ENCODE peak calls at places on chromosomes 16 and 17, in four cellular contexts. R is thoracic aorta, I is heart left ventricle, X is adipocyte. E is an unnamed sample.

GRCh38 chr17:39225974-39226683 is 384 bp upstream of the STAC2 start:
- DNase-seq in I (peak), R (peak), X (peak), E (no peak)

GRCh38 chr17:28033972-28034714 is 8.3 kb upstream of the NLK start:
- DNase-seq in X (peak), R (no peak), I (no peak), E (no peak)

GRCh38 chr17:31900877-31901276 is 631 bp downstream of the UTP6 start:
- DNase-seq in R (no peak), I (no peak), X (peak), E (peak)

GRCh38 chr17:30567231-30568116 is 90.3 kb downstream of the GOSR1 start:
- DNase-seq in R (no peak), I (no peak), X (no peak), E (no peak)

GRCh38 chr17:7656958-7657715 is 6.4 kb downstream of the ATP1B2 start:
- DNase-seq in R (no peak), I (peak), X (no peak), E (no peak)

GRCh38 chr16:11734653-11735043 is 8.0 kb downstream of the TXNDC11 start:
- DNase-seq in X (no peak), R (no peak), I (no peak), E (no peak)

GRCh38 chr17:74904687-74905409 is 11.4 kb upstream of the FADS6 start:
- DNase-seq in X (no peak), R (no peak), I (no peak), E (no peak)

GRCh38 chr17:4479982-4480751 is 18.5 kb upstream of the SPNS2 start:
- DNase-seq in X (no peak), R (no peak), I (no peak), E (no peak)

GRCh38 chr16:55668337-55669281 is 12.8 kb downstream of the SLC6A2 start:
- DNase-seq in R (no peak), X (peak), I (no peak), E (no peak)

GRCh38 chr16:30054959-30055553 is 10.5 kb upstream of the ALDOA start:
- DNase-seq in R (no peak), I (no peak), X (no peak), E (peak)

GRCh38 chr17:42413464-42414040 is 9.5 kb downstream of the CAVIN1 start:
- DNase-seq in R (no peak), X (no peak), I (no peak), E (no peak)

GRCh38 chr17:63647065-63647725 is 25.0 kb downstream of the MAP3K3 start:
- DNase-seq in I (no peak), X (peak), R (no peak), E (no peak)

GRCh38 chr17:58184308-58184985 is 8.1 kb upstream of the EPX start:
- DNase-seq in I (no peak), X (no peak), R (no peak), E (no peak)

GRCh38 chr17:17087424-17088103 is 45.3 kb downstream of the MPRIP start:
- DNase-seq in R (no peak), I (no peak), X (no peak), E (no peak)

GRCh38 chr17:64064331-64064730 is 43.9 kb upstream of the ICAM2 start:
- DNase-seq in I (no peak), X (no peak), R (no peak), E (no peak)

GRCh38 chr16:10982430-10983174 is 38.2 kb downstream of the CLEC16A start:
- DNase-seq in I (no peak), X (peak), R (no peak), E (peak)

GRCh38 chr16:47493358-47494337 is 32.5 kb downstream of the PHKB start:
- DNase-seq in R (no peak), X (no peak), I (no peak), E (peak)
- H3K4me3 ChIP-seq in R (peak), X (peak), I (peak), E (peak)

GRCh38 chr17:50206604-50207293 is 5.3 kb upstream of the COL1A1 start:
- DNase-seq in I (peak), R (no peak), X (peak), E (no peak)
- H3K4me3 ChIP-seq in I (no peak), R (peak), X (peak), E (no peak)

DNA sequence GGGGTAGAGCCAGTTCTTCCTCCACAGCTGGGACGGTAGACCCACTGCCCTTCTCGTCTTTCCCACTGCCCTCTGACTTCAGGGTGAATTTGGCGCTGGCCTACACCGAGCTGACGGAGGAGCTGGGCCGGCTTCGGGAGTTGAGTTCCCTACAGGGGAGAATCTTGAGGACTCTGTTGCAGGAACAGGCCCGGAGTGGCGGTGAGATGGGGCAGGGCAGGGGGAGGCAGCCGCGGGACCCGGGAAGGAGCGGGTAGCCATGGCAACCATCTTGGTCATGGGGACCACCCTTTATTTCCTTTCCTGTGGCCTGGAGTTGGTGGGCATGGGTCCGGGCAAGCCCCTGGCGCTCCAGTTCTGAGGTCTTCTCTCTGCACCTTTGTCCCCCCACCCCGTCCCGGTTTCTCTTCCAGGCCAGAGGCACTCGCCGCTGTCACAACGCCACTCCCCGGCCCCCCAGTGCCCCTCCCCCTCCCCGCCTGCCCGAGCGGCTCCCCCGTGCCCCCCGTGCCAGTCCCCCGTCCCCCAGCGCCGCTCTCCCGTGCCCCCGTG is 14.4 kb downstream of the TBKBP1 start:
- DNase-seq in I (no peak), R (no peak), X (no peak), E (no peak)
- H3K4me3 ChIP-seq in I (peak), R (peak), X (no peak), E (no peak)

GRCh38 chr16:68752602-68753001 is 15.5 kb downstream of the CDH1 start:
- DNase-seq in I (no peak), X (no peak), R (no peak), E (peak)

GRCh38 chr16:68750243-68750642 is 13.2 kb downstream of the CDH1 start:
- DNase-seq in X (no peak), R (no peak), I (no peak), E (no peak)

GRCh38 chr16:68754117-68754792 is 17.2 kb downstream of the CDH1 start:
- DNase-seq in R (no peak), I (no peak), X (no peak), E (no peak)

GRCh38 chr16:68749424-68749823 is 12.3 kb downstream of the CDH1 start:
- DNase-seq in I (no peak), R (no peak), X (no peak), E (peak)

GRCh38 chr16:68751160-68751559 is 14.1 kb downstream of the CDH1 start:
- DNase-seq in X (no peak), I (no peak), R (no peak), E (no peak)
- H3K4me3 ChIP-seq in X (no peak), I (no peak), R (no peak), E (no peak)

GRCh38 chr16:559411-560207 is 585 bp upstream of the PRR35 start:
- DNase-seq in I (no peak), R (no peak), X (peak), E (no peak)
- H3K4me3 ChIP-seq in I (no peak), R (no peak), X (no peak), E (no peak)

GRCh38 chr17:1754430-1755112 is 7.3 kb upstream of the SERPINF1 start:
- DNase-seq in X (no peak), R (no peak), I (no peak), E (no peak)

GRCh38 chr17:1753767-1754429 is 8.0 kb upstream of the SERPINF1 start:
- DNase-seq in I (no peak), R (no peak), X (no peak), E (no peak)

GRCh38 chr17:1746975-1747543 is 4.4 kb downstream of the SERPINF2 start:
- DNase-seq in X (no peak), I (no peak), R (no peak), E (no peak)

GRCh38 chr17:1752425-1752941 is 9.4 kb upstream of the SERPINF1 start:
- DNase-seq in X (no peak), R (no peak), I (no peak), E (no peak)

DNA sequence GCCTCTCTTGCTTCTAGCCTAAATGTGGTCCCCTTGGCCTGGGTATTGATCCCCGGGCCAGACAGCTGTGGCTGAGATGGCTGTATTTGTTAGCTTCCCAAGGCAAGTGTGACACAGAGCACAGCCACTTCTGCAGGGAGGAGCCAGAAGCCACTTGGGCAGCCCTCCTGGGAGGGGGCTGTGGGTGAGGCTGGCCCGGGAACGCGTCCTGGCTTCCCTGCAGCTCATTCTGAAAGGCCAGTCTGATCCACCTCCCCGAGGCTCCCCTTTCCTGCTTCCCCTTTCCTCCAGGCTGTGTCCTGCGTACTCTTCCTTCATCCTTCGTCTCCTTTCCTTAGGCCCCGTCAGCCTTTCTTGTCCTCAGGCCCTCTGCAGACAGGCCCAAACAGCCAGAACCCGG is 8.0 kb downstream of the SERPINF2 start:
- DNase-seq in X (no peak), R (no peak), I (no peak), E (no peak)
- H3K4me3 ChIP-seq in X (no peak), R (no peak), I (no peak), E (no peak)

GRCh38 chr17:37741334-37742113 is 3.3 kb downstream of the HNF1B start:
- DNase-seq in R (no peak), X (no peak), I (no peak), E (no peak)
- H3K4me3 ChIP-seq in R (peak), X (peak), I (peak), E (no peak)

GRCh38 chr17:19369846-19370492 is 7.4 kb upstream of the B9D1 start:
- DNase-seq in X (no peak), R (no peak), I (no peak), E (peak)
- H3K4me3 ChIP-seq in X (no peak), R (no peak), I (no peak), E (no peak)

DNA sequence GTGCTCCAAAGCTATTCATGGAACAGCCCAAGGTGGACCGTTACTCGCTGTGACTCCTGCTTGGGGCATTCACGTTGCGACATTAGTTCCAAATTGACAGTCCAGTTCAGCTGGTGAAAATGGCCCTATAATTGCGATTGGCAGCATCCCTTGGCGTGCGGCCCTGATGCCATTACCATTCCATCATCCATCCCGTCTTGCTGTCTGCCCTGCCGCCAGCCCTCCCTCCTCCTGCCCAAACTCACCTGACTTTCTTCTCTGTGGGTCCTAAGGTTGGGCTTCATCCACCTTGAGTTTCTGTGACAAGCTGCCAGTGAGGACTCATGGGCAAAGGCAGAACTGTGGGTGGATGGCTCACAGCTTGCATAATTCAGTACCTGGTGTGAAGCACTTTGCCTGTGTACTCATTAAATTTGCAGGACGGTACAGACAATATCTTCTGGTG is 104.6 kb downstream of the RPTOR start:
- DNase-seq in X (no peak), R (no peak), I (no peak), E (no peak)
- H3K4me3 ChIP-seq in X (no peak), R (no peak), I (no peak), E (no peak)

DNA sequence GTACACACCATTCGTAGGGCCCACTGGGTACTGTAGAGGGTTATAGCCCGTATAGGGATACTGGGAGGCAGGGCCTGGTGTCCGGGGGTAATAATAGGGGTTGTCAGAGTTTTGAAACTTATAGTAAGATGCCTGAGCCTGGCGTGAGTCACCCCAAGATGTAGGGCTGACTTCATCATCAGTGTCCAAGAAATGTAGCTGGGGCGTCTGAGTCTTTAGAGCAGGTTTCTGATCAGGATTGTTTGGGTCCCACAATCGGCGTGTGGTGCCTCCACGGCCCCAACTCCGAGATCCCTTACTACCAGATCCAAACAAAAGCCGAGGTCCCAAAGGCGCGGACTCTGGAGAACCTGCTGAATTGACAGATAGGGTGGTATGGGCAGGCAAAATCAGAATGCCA is 4.4 kb downstream of the SMG6 start:
- DNase-seq in I (no peak), X (no peak), R (no peak), E (no peak)
- H3K4me3 ChIP-seq in I (no peak), X (no peak), R (no peak), E (no peak)